ENCODE peak calls at places on chromosomes 7 and 10, in nine cellular contexts. H is sigmoid colon, T is transverse colon, E is uterus, M is body of pancreas, B is A549, R is prostate gland, W is esophagus muscularis mucosa, G is IMR-90. Z is an unnamed sample. For H3K4me1, the result is how much of the 10 kb centered on the place peaks cover.

GRCh38 chr10:816958-817357 is 114.5 kb downstream of the LARP4B start:
- DNase-seq in H (no peak), B (no peak), R (no peak), M (no peak), G (no peak), E (no peak), W (no peak), T (no peak), Z (peak)

GRCh38 chr7:156927571-156928405 is 21.7 kb upstream of the NOM1 start:
- DNase-seq in M (no peak), W (no peak), G (no peak), B (no peak), R (no peak), E (no peak), T (no peak), H (no peak), Z (no peak)

GRCh38 chr10:75788394-75789205 is 357.2 kb downstream of the LRMDA start:
- DNase-seq in M (peak), H (no peak), G (no peak), T (no peak), W (peak), R (peak), E (no peak), B (no peak), Z (no peak)

GRCh38 chr10:6299234-6299633 is 96.5 kb downstream of the PFKFB3 start:
- DNase-seq in M (peak), H (no peak), G (no peak), B (peak), W (no peak), T (peak), R (no peak), E (no peak), Z (no peak)

GRCh38 chr7:2820508-2820934 is 23.6 kb downstream of the GNA12 start:
- DNase-seq in R (peak), E (peak), G (peak), H (peak), T (peak), B (peak), W (no peak), M (peak), Z (no peak)

GRCh38 chr10:104049497-104050250 is 36.0 kb downstream of the COL17A1 start:
- DNase-seq in W (no peak), G (peak), B (peak), H (no peak), T (peak), R (no peak), M (no peak), E (no peak), Z (no peak)

GRCh38 chr7:55177589-55178261 is 158.9 kb downstream of the EGFR start:
- DNase-seq in W (no peak), R (peak), E (no peak), B (no peak), M (no peak), H (no peak), G (no peak), T (peak), Z (no peak)

GRCh38 chr10:122949296-122949695 is 4.7 kb downstream of the C10orf88 start:
- DNase-seq in G (peak), W (no peak), B (no peak), E (no peak), R (no peak), M (no peak), T (no peak), H (no peak), Z (no peak)

GRCh38 chr10:77707570-77707969 is 70.0 kb upstream of the KCNMA1 start:
- DNase-seq in B (no peak), R (no peak), W (no peak), G (no peak), M (no peak), T (no peak), E (no peak), H (no peak), Z (no peak)

GRCh38 chr10:101839421-101840063 is 4.1 kb downstream of the KCNIP2 start:
- DNase-seq in E (peak), G (peak), W (no peak), B (no peak), H (no peak), T (peak), R (no peak), M (peak), Z (peak)

GRCh38 chr10:57015187-57015586 is 654.1 kb upstream of the ZWINT start:
- DNase-seq in H (no peak), M (no peak), G (no peak), E (no peak), R (no peak), B (no peak), W (no peak), T (no peak), Z (no peak)

GRCh38 chr10:92062273-92062672 is 138.7 kb downstream of the BTAF1 start:
- DNase-seq in G (no peak), E (no peak), M (no peak), T (no peak), R (no peak), H (no peak), B (no peak), W (no peak), Z (no peak)

GRCh38 chr10:115657161-115657850 is 564.1 kb downstream of the ATRNL1 start:
- DNase-seq in T (no peak), B (no peak), M (no peak), E (no peak), R (no peak), H (no peak), G (no peak), W (no peak), Z (no peak)

GRCh38 chr7:38451840-38452239 is 178.4 kb upstream of the TARP start:
- DNase-seq in M (no peak), B (peak), R (no peak), G (peak), T (no peak), H (no peak), E (no peak), W (no peak), Z (no peak)

GRCh38 chr7:142808802-142809583 is 38.2 kb downstream of the PRSS2 start:
- DNase-seq in H (no peak), R (no peak), M (peak), E (no peak), G (peak), B (no peak), T (peak), W (no peak), Z (peak)

GRCh38 chr7:158585721-158586498 is 1.7 kb downstream of the PTPRN2 start:
- DNase-seq in B (no peak), H (no peak), G (no peak), W (no peak), E (no peak), M (peak), R (no peak), T (peak), Z (no peak)

GRCh38 chr10:58952747-58953466 is 223.5 kb upstream of the PHYHIPL start:
- DNase-seq in B (peak), R (peak), T (peak), W (no peak), H (no peak), M (peak), E (peak), G (peak), Z (no peak)

GRCh38 chr10:132001238-132001977 is 19.7 kb upstream of the BNIP3 start:
- DNase-seq in T (no peak), W (no peak), B (peak), M (peak), E (no peak), G (peak), R (peak), H (peak), Z (peak)

GRCh38 chr7:65463184-65463583 is 89.5 kb downstream of the ZNF92 start:
- DNase-seq in H (no peak), B (no peak), E (no peak), R (no peak), G (no peak), W (no peak), M (no peak), T (no peak), Z (no peak)

GRCh38 chr10:132249232-132249724 is 58.5 kb downstream of the STK32C start:
- DNase-seq in G (no peak), H (no peak), E (no peak), T (no peak), R (no peak), W (no peak), B (no peak), M (no peak), Z (no peak)

GRCh38 chr7:50210706-50211115 is 93.8 kb upstream of the IKZF1 start:
- DNase-seq in R (no peak), E (no peak), H (no peak), W (peak), M (no peak), B (no peak), T (no peak), G (no peak), Z (no peak)
- H3K4me1 ChIP-seq in R (under half), E (under half), H (under half), W (under half), M (under half), B (under half), T (under half), G (under half), Z (under half)

DNA sequence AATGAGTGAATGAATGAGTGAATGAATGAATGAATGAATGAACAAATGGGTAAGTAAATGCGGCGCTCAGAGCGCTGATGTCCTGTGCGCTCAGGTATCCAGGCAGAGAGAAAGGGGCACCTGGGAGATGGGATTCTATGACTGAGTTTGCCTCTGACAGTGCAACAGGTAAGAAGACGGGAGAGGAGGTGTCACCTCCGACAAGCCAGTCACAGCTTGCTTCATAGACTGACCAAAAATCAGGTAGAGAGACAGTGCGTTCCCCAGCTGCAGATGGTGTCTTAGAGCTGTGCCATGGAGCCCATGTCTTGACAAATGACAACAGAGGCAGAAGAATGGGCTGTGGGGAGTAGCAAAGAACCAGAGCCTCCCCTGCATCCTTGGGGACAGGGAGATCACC is 327.3 kb downstream of the FGFR2 start:
- DNase-seq in T (no peak), B (no peak), R (no peak), W (peak), E (no peak), H (no peak), G (no peak), M (no peak), Z (no peak)
- H3K27ac ChIP-seq in T (no peak), B (no peak), R (no peak), W (no peak), E (no peak), H (no peak), G (no peak), M (no peak), Z (no peak)

DNA sequence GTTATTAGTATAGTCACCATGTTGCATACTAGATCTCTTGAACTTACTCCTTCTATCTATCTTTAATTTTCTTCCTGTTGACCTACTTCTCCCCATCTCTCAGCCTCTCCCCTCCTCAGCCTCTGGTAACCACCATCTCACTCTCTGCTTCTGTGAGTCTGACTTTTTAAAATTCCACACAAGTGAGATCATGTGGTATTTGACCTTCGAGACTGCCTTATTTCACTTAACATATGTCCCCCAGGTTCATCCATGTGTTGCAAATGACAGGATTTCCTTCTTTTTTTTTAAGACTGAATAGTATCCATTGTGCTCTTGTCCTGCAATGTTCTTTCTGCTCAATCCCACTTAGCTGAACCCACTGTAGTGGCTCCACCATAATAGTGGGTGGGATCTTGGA is 51.4 kb upstream of the DNAJC1 start:
- DNase-seq in B (no peak), M (no peak), W (no peak), G (no peak), H (no peak), E (no peak), R (no peak), T (no peak), Z (no peak)
- TF ChIP-seq POLR2A in B (no peak), M (no peak), W (no peak), G (no peak), H (no peak), E (no peak), R (no peak), T (no peak), Z (no peak)

GRCh38 chr7:74040791-74041520 is 13.0 kb downstream of the ELN start:
- DNase-seq in G (no peak), W (no peak), T (no peak), H (no peak), R (no peak), M (no peak), E (no peak), B (no peak), Z (no peak)

GRCh38 chr7:74040101-74040790 is 12.3 kb downstream of the ELN start:
- DNase-seq in R (no peak), E (no peak), T (no peak), G (no peak), M (no peak), H (no peak), W (no peak), B (no peak), Z (no peak)

GRCh38 chr7:74042746-74043522 is 15.0 kb downstream of the ELN start:
- DNase-seq in W (no peak), M (peak), E (peak), T (no peak), R (peak), H (no peak), B (no peak), G (no peak), Z (no peak)

GRCh38 chr7:74044366-74045350 is 16.7 kb downstream of the ELN start:
- DNase-seq in W (no peak), E (no peak), T (no peak), H (no peak), B (no peak), G (no peak), R (no peak), M (no peak), Z (no peak)

DNA sequence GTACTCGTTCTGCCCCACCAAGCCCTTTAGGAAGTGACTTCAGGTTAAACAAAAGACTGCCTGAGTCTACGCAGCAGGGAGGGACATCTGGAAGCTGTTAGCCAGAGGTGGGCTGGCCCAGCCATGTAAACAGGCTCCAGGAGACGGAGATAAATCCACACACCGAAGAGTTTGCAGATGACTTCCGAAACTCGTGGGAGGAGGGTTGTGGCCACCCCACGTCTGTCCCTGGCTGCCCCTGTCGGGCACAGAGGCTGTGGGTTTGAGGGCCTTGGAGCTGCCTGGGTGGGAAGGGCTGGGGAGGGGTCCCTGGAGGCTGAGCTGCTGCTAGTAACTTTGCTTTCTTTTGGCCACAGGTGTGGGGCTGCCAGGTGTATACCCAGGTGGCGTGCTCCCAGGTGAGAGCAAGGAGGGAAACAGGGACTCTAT is 15.6 kb downstream of the ELN start:
- DNase-seq in E (peak), B (no peak), M (peak), T (no peak), G (peak), W (no peak), R (no peak), H (peak), Z (no peak)
- H3K4me1 ChIP-seq in E (under half), B (under half), M (under half), T (under half), G (under half), W (under half), R (under half), H (under half), Z (under half)

GRCh38 chr7:102864958-102865357 is 47.8 kb upstream of the LRRC17 start:
- DNase-seq in B (no peak), T (no peak), W (no peak), E (no peak), R (no peak), H (no peak), M (no peak), G (no peak), Z (no peak)

GRCh38 chr7:102859084-102859798 is 53.6 kb upstream of the LRRC17 start:
- DNase-seq in M (no peak), B (no peak), T (no peak), H (no peak), R (no peak), E (no peak), W (peak), G (no peak), Z (no peak)

GRCh38 chr7:102859799-102860125 is 53.0 kb upstream of the LRRC17 start:
- DNase-seq in E (no peak), W (peak), R (no peak), M (no peak), B (no peak), H (no peak), G (no peak), T (no peak), Z (no peak)

GRCh38 chr7:102856036-102856435 is 56.8 kb upstream of the LRRC17 start:
- DNase-seq in H (no peak), M (no peak), W (no peak), T (no peak), B (no peak), E (no peak), G (no peak), R (no peak), Z (no peak)

DNA sequence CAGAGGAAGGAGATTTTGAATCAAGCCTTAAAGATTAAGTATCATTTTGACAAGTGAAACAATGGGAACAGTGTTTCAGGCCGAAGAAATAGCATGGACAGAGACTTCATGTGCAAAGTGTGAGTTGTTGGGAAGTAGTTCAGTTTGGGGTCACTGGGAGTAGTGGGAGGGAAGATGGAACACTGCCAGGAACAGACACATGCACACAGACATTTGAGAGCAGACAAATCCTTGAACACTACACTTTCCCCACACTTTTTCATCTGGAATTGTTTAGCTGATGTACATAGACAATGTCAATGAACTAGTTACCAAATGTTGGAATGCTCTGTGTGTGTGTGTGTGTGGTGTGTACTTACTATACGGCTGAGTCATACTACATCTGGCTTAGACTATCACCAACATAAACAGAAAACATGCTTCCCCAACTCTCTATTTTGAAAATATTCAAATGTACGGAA is 52.4 kb upstream of the LRRC17 start:
- DNase-seq in R (no peak), T (no peak), H (no peak), G (peak), E (no peak), W (peak), B (no peak), M (no peak), Z (no peak)
- H3K27ac ChIP-seq in R (no peak), T (no peak), H (no peak), G (no peak), E (peak), W (no peak), B (no peak), M (no peak), Z (no peak)

Z was measured in upper lobe of left lung.